ENCODE peak calls at places on chromosomes 13 and 19, in ten cellular contexts. N, P, O, Z, F, Y, D, K, X and V are unnamed samples.

GRCh38 chr19:48955308-48955958 is 758 bp downstream of the BAX start:
- DNase-seq in Z (no peak), O (no peak), X (no peak), Y (no peak), F (no peak), N (no peak), K (no peak), P (no peak), D (no peak), V (no peak)

GRCh38 chr13:21871302-21871862 is 200.5 kb downstream of the FGF9 start:
- DNase-seq in P (no peak), X (no peak), O (no peak), Z (no peak), N (no peak), K (no peak), Y (no peak), D (no peak), F (no peak), V (no peak)

GRCh38 chr19:897442-898039 is 4.3 kb downstream of the RNU6-9 start:
- DNase-seq in Y (peak; percentile 61), K (no peak), O (no peak), N (no peak), F (no peak), P (no peak), X (no peak), D (no peak), Z (no peak), V (no peak)

GRCh38 chr19:58037927-58038687 is 4.3 kb downstream of the ZSCAN1 start:
- DNase-seq in O (no peak), X (no peak), F (no peak), P (peak; percentile 29), N (no peak), D (no peak), Z (no peak), K (no peak), Y (no peak), V (no peak)

GRCh38 chr19:1155352-1156304 is 18.4 kb downstream of the SBNO2 start:
- DNase-seq in N (no peak), Y (no peak), P (no peak), D (no peak), K (no peak), X (no peak), O (no peak), F (no peak), Z (no peak), V (no peak)

GRCh38 chr13:18236528-18236815 is 945.2 kb downstream of the TUBA3C start:
- DNase-seq in O (no peak), Z (no peak), P (no peak), D (no peak), F (no peak), X (no peak), N (no peak), K (no peak), Y (no peak), V (no peak)

GRCh38 chr19:35044317-35045117 is 3.0 kb downstream of the HPN start:
- DNase-seq in N (peak; percentile 16), Y (peak; percentile 94), P (peak; percentile 87), K (peak; percentile 61), F (peak; percentile 64), O (peak; percentile 28), X (peak; percentile 71), D (peak; percentile 43), Z (no peak), V (peak; percentile 47)

GRCh38 chr19:7251502-7251901 is 42.7 kb downstream of the INSR start:
- DNase-seq in N (no peak), D (no peak), X (no peak), Y (no peak), P (no peak), O (no peak), Z (no peak), K (no peak), F (no peak), V (no peak)

GRCh38 chr19:36417752-36418286 is 625 bp downstream of the ZFP82 start:
- DNase-seq in Z (no peak), N (no peak), X (peak; percentile 6), D (no peak), F (peak; percentile 16), K (no peak), Y (no peak), O (no peak), P (no peak), V (no peak)

GRCh38 chr19:20154636-20155035 is 12.4 kb upstream of the ZNF486 start:
- DNase-seq in Z (no peak), Y (peak; percentile 21), K (no peak), F (no peak), P (no peak), D (no peak), X (no peak), N (no peak), O (no peak), V (no peak)

GRCh38 chr19:31066385-31066784 is 282.9 kb downstream of the TSHZ3 start:
- DNase-seq in P (no peak), O (peak; percentile 87), F (no peak), D (no peak), K (no peak), N (no peak), X (no peak), Y (peak; percentile 3), Z (no peak), V (peak; percentile 27)

GRCh38 chr19:54172413-54172763 is 572 bp downstream of the TMC4 start:
- DNase-seq in N (peak; percentile 44), D (no peak), K (no peak), P (no peak), O (no peak), Z (peak; percentile 12), Y (no peak), X (no peak), F (no peak), V (no peak)

GRCh38 chr13:52891685-52892084 is 43.2 kb upstream of the PCDH8 start:
- DNase-seq in Z (no peak), O (no peak), P (no peak), Y (no peak), N (no peak), X (no peak), F (no peak), D (no peak), K (no peak), V (no peak)

GRCh38 chr13:57629821-57630235 is 1.7 kb upstream of the PCDH17 start:
- DNase-seq in Y (peak; percentile 98), X (peak; percentile 96), D (no peak), N (no peak), O (no peak), P (peak; percentile 84), K (peak; percentile 30), F (peak; percentile 33), Z (peak; percentile 53), V (no peak)

GRCh38 chr13:25803626-25804025 is 248.2 kb downstream of the SHISA2 start:
- DNase-seq in P (peak; percentile 30), X (no peak), Y (no peak), D (no peak), Z (no peak), K (no peak), O (no peak), F (no peak), N (no peak), V (no peak)

GRCh38 chr19:48169585-48169973 is 565 bp downstream of the LIG1 start:
- DNase-seq in X (peak; percentile 83), F (peak; percentile 92), P (peak; percentile 40), Z (peak; percentile 83), N (peak; percentile 34), D (peak; percentile 95), O (peak; percentile 65), Y (peak; percentile 58), K (peak; percentile 92), V (peak; percentile 78)

GRCh38 chr19:19628499-19629134 is 597 bp upstream of the LPAR2 start:
- DNase-seq in Z (no peak), O (peak; percentile 21), N (peak; percentile 71), F (peak; percentile 34), K (peak; percentile 60), X (peak; percentile 57), Y (peak; percentile 78), P (no peak), D (no peak), V (no peak)

GRCh38 chr19:35266149-35266903 is 2.4 kb upstream of the USF2 start:
- DNase-seq in K (no peak), X (no peak), F (no peak), N (no peak), P (no peak), Z (no peak), D (no peak), O (no peak), Y (no peak), V (no peak)

GRCh38 chr19:12723383-12723642 is 419 bp downstream of the TNPO2 start:
- DNase-seq in X (no peak), P (no peak), N (no peak), Y (no peak), O (no peak), F (no peak), D (no peak), K (no peak), Z (no peak), V (no peak)

GRCh38 chr13:27120811-27121210 is 50.8 kb downstream of the USP12 start:
- DNase-seq in F (no peak), X (no peak), Y (no peak), O (no peak), K (no peak), N (no peak), D (no peak), Z (no peak), P (no peak), V (peak; percentile 66)

GRCh38 chr19:4972509-4973230 is 3.8 kb downstream of the KDM4B start:
- DNase-seq in O (no peak), Y (no peak), P (no peak), D (no peak), N (no peak), F (no peak), X (no peak), K (no peak), Z (no peak), V (no peak)

GRCh38 chr19:45952691-45953505 is 20.8 kb downstream of the NOVA2 start:
- DNase-seq in N (peak; percentile 59), Y (peak; percentile 87), F (peak; percentile 58), O (no peak), D (no peak), X (peak; percentile 68), Z (peak; percentile 81), K (peak; percentile 44), P (peak; percentile 73), V (peak; percentile 71)

GRCh38 chr13:49444517-49445395 is 682 bp downstream of the SETDB2 start:
- DNase-seq in Z (peak; percentile 4), K (peak; percentile 80), X (no peak), Y (peak; percentile 38), N (peak; percentile 3), O (peak; percentile 68), D (no peak), F (peak; percentile 33), P (peak; percentile 92), V (peak; percentile 78)

GRCh38 chr19:13093407-13094284 is 9.0 kb downstream of the LYL1 start:
- DNase-seq in Y (peak; percentile 95), O (peak; percentile 52), P (peak; percentile 93), F (peak; percentile 85), X (peak; percentile 83), Z (peak; percentile 56), K (peak; percentile 89), N (peak; percentile 58), D (peak; percentile 56), V (peak; percentile 97)

GRCh38 chr19:29260477-29261317 is 47.7 kb upstream of the UQCRFS1 start:
- DNase-seq in D (no peak), F (peak; percentile 51), O (peak; percentile 22), P (peak; percentile 46), Z (peak; percentile 14), X (peak; percentile 57), K (no peak), Y (no peak), N (no peak), V (peak; percentile 50)

GRCh38 chr13:80337011-80337688 is 3.8 kb downstream of the SPRY2 start:
- DNase-seq in O (no peak), K (no peak), P (peak; percentile 53), Y (peak; percentile 41), N (no peak), F (no peak), X (no peak), D (no peak), Z (no peak), V (peak; percentile 67)

GRCh38 chr13:110530839-110531499 is 30.6 kb downstream of the RAB20 start:
- DNase-seq in K (no peak), D (no peak), O (no peak), Y (no peak), X (no peak), Z (no peak), P (no peak), F (no peak), N (no peak), V (no peak)

GRCh38 chr19:50419580-50420035 is 870 bp downstream of the SPIB start:
- DNase-seq in K (peak; percentile 74), Y (no peak), O (no peak), P (no peak), N (no peak), F (no peak), X (no peak), D (no peak), Z (no peak), V (no peak)